ENCODE peak calls at places on chromosomes 2 and 18, in ten cellular contexts. F, Y, U, D, Q, L, K, A, I and V are unnamed samples.

GRCh38 chr18:37805773-37806380 is 240.3 kb upstream of the CELF4 start:
- DNase-seq in I (no peak), U (peak), F (no peak), K (no peak), D (no peak), Q (no peak), L (no peak), Y (no peak), A (no peak), V (no peak)

GRCh38 chr18:48352051-48352755 is 57.0 kb downstream of the ZBTB7C start:
- DNase-seq in L (no peak), F (no peak), A (no peak), I (no peak), U (no peak), D (no peak), Y (no peak), Q (no peak), K (no peak), V (no peak)

GRCh38 chr2:46784278-46784677 is 131.3 kb downstream of the MCFD2 start:
- DNase-seq in I (no peak), Q (no peak), F (no peak), Y (no peak), A (no peak), D (no peak), L (no peak), U (no peak), K (no peak), V (no peak)

GRCh38 chr18:77765468-77765867 is 515.8 kb downstream of the GALR1 start:
- DNase-seq in Y (no peak), L (no peak), F (no peak), I (peak), D (peak), Q (peak), A (peak), K (peak), U (peak), V (no peak)

GRCh38 chr2:235161565-235161964 is 209.7 kb downstream of the SH3BP4 start:
- DNase-seq in F (no peak), K (no peak), Q (no peak), I (no peak), A (no peak), U (no peak), Y (no peak), L (no peak), D (no peak), V (no peak)

GRCh38 chr18:22344908-22345670 is 72.6 kb downstream of the CTAGE1 start:
- DNase-seq in A (no peak), K (no peak), Q (no peak), Y (no peak), I (no peak), F (no peak), D (no peak), U (no peak), L (no peak), V (no peak)

GRCh38 chr2:28233070-28233718 is 159.5 kb upstream of the FOSL2 start:
- DNase-seq in Y (no peak), Q (no peak), U (no peak), K (peak), L (no peak), F (no peak), A (no peak), D (no peak), I (no peak), V (no peak)

GRCh38 chr18:50298443-50299284 is 11.2 kb upstream of the CXXC1 start:
- DNase-seq in Y (peak), L (no peak), D (no peak), Q (no peak), I (no peak), A (no peak), K (no peak), U (no peak), F (no peak), V (no peak)

GRCh38 chr2:220956429-220956828 is 615.7 kb downstream of the EPHA4 start:
- DNase-seq in A (no peak), F (no peak), K (no peak), D (peak), U (no peak), L (no peak), Y (no peak), Q (no peak), I (no peak), V (no peak)

GRCh38 chr2:54000524-54000923 is 29.7 kb upstream of the PSME4 start:
- DNase-seq in D (no peak), K (no peak), Y (no peak), U (no peak), Q (no peak), L (no peak), A (no peak), F (no peak), I (no peak), V (no peak)

GRCh38 chr18:10131783-10132381 is 218.1 kb downstream of the VAPA start:
- DNase-seq in F (no peak), A (peak), Q (peak), U (no peak), I (peak), D (peak), L (peak), K (no peak), Y (no peak), V (no peak)

DNA sequence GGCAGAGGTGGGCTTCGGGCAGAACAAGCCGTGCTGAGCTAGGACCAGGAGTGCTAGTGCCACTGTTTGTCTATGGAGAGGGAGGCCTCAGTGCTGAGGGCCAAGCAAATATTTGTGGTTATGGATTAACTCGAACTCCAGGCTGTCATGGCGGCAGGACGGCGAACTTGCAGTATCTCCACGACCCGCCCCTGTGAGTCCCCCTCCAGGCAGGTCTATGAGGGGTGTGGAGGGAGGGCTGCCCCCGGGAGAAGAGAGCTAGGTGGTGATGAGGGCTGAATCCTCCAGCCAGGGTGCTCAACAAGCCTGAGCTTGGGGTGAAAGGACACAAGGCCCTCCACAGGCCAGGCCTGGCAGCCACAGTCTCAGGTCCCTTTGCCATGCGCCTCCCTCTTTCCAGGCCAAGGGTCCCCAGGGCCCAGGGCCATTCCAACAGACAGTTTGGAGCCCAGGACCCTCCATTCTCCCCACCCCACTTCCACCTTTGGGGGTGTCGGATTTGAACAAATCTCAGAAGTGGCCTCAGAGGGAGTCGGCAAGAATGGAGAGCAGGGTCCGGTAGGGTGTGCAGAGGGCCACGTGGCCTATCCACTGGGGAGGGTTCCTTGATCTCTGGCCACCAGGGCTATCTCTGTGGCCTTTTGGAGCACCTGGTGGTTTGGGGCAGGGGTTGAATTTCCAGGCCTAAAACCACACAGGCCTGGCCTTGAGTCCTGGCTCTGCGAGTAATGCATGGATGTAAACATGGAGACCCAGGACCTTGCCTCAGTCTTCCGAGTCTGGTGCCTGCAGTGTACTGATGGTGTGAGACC is at the start of gene PROC:
- DNase-seq in A (no peak), K (peak), D (no peak), I (no peak), L (no peak), U (no peak), Q (no peak), F (no peak), Y (no peak), V (no peak)
- TF ChIP-seq CTCF in A (no peak), K (peak), D (no peak), I (peak), L (no peak), U (no peak), Q (no peak), F (no peak), Y (no peak), V (no peak)

GRCh38 chr2:197310940-197311485 is 433 bp upstream of the ANKRD44 start:
- DNase-seq in A (no peak), F (no peak), Q (no peak), I (no peak), U (no peak), D (no peak), K (no peak), L (no peak), Y (no peak), V (no peak)
- TF ChIP-seq CTCF in A (no peak), F (no peak), Q (no peak), I (no peak), U (no peak), D (no peak), K (no peak), L (no peak), Y (no peak), V (no peak)

GRCh38 chr18:61582205-61582710 is 249.0 kb downstream of the CDH20 start:
- DNase-seq in L (no peak), U (no peak), I (no peak), D (no peak), A (no peak), K (no peak), Q (no peak), Y (no peak), F (no peak), V (no peak)
- TF ChIP-seq CTCF in L (no peak), U (no peak), I (no peak), D (peak), A (peak), K (no peak), Q (peak), Y (no peak), F (no peak), V (no peak)

DNA sequence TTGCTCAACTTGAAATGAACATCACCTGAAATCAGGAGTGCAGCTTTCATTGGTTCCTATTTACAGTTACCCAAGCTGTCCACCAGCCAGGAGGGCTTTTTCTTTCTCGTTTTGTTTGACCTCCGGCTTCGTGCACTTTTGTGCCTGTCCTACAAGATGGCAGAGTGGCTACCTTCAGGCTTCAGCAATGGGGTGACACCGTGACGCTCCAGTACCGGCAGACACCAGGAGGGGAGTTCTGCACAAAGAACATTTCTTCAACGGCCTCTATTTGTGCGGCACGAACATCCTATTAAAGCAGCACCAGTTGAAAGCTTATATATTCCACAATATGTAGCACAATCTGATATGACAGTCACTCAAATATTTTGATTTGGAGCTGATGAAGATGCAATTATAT is 18.3 kb downstream of the RNASEH1 start:
- DNase-seq in F (no peak), A (no peak), Q (no peak), U (no peak), L (no peak), Y (no peak), I (no peak), K (no peak), D (no peak), V (no peak)
- TF ChIP-seq CTCF in F (no peak), A (no peak), Q (no peak), U (no peak), L (no peak), Y (no peak), I (no peak), K (no peak), D (no peak), V (no peak)

DNA sequence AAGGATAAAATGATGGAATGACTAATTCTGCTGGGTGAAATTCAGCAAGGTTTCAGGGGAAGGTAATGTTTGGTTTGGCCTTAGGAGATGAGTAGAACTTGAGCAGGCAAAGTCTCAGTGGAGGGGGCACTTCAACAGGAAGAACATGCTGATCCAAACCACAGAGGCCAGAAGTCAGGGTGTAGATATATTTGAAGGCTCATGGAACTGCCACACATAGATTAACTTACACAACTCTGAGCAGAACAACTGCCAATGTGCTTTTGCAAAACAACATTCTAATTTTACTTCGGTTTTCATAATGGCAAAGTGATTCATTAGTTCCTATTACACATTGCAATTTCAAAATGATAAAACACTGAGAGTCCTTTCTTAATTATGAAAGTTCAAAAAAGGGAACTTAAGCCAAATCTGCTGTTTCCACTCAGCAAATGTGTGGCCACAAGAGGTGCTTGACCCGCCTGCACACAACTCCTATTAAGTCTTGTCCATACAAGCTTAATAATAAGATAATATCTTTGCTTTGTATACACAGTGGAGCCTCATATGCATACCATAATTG is 284.8 kb downstream of the MREG start:
- DNase-seq in F (peak), L (no peak), Y (peak), Q (no peak), U (no peak), I (no peak), D (no peak), K (peak), A (no peak), V (no peak)
- TF ChIP-seq CTCF in F (no peak), L (no peak), Y (no peak), Q (no peak), U (no peak), I (no peak), D (no peak), K (no peak), A (no peak), V (no peak)

GRCh38 chr2:227545990-227546389 is 52.7 kb upstream of the SCYGR2 start:
- DNase-seq in U (no peak), Y (no peak), I (no peak), L (no peak), Q (no peak), K (peak), F (no peak), D (no peak), A (peak), V (no peak)
- TF ChIP-seq CTCF in U (no peak), Y (no peak), I (no peak), L (no peak), Q (no peak), K (no peak), F (peak), D (no peak), A (no peak), V (no peak)

DNA sequence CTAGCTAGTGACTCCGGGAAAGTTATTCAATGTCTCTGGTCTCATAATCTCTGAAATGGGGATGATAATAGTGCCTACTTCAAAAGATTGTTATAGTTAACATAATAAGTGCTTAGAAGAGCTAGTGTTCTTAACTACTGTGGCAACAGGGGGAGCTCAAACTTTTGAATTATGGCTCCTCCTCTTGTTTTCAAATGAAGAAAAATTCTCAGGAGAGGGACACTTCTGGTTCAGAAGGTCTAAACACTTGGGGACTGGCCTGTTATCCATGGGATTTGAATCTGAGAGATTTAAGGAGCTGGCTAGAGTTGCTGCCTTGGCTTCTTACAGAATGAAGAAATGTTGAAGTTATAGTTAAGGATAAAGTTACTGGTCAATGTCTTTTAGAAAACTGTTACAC is 92.2 kb upstream of the ITGB6 start:
- DNase-seq in Y (no peak), A (no peak), Q (no peak), I (no peak), K (peak), L (no peak), F (no peak), U (no peak), D (no peak), V (no peak)
- TF ChIP-seq CTCF in Y (no peak), A (no peak), Q (no peak), I (no peak), K (no peak), L (no peak), F (peak), U (no peak), D (no peak), V (no peak)

GRCh38 chr2:108169982-108170625 is 69.7 kb upstream of the SULT1C3 start:
- DNase-seq in L (no peak), D (no peak), Y (no peak), U (no peak), I (no peak), A (no peak), K (peak), F (no peak), Q (no peak), V (no peak)
- TF ChIP-seq CTCF in L (peak), D (no peak), Y (peak), U (peak), I (peak), A (peak), K (peak), F (peak), Q (peak), V (no peak)

GRCh38 chr18:33839452-33840225 is 261.6 kb downstream of the ASXL3 start:
- DNase-seq in I (no peak), U (peak), Y (peak), Q (no peak), A (peak), K (peak), L (no peak), D (no peak), F (no peak), V (no peak)
- TF ChIP-seq CTCF in I (peak), U (peak), Y (peak), Q (peak), A (peak), K (peak), L (peak), D (peak), F (peak), V (no peak)

GRCh38 chr18:55522011-55522410 is 66.0 kb downstream of the TCF4 start:
- DNase-seq in A (peak), Q (no peak), D (peak), F (no peak), L (no peak), Y (no peak), K (no peak), U (peak), I (no peak), V (no peak)
- TF ChIP-seq CTCF in A (peak), Q (no peak), D (peak), F (peak), L (no peak), Y (peak), K (no peak), U (peak), I (peak), V (no peak)